ENCODE peak calls at places on chromosomes 1 and 21, in nine cellular contexts. Z is CD8-positive, alpha-beta T cell; T is colonic mucosa; S is AG04450; G is fibroblast of lung; H is choroid plexus epithelial cell; L is Caco-2; R is left ventricle myocardium inferior; N is MM.1S. M is an unnamed sample.

GRCh38 chr1:110519125-110519810 is at the start of gene KCNA10:
- DNase-seq in N (no peak), Z (no peak), L (no peak), R (no peak), G (no peak), S (no peak), H (peak; percentile 3), T (no peak), M (no peak)

GRCh38 chr1:213622365-213623087 is 365.2 kb upstream of the PROX1 start:
- DNase-seq in H (no peak), R (no peak), N (peak; percentile 82), T (no peak), G (no peak), Z (no peak), S (no peak), L (no peak), M (no peak)

GRCh38 chr1:25743164-25744139 is 56.5 kb upstream of the SELENON start:
- DNase-seq in H (peak; percentile 95), L (no peak), S (no peak), N (no peak), T (peak; percentile 74), G (peak; percentile 84), R (peak; percentile 94), Z (no peak), M (no peak)

GRCh38 chr1:76657618-76658017 is 209.7 kb upstream of the ST6GALNAC5 start:
- DNase-seq in L (no peak), R (no peak), S (no peak), N (no peak), Z (no peak), H (no peak), T (peak; percentile 25), G (no peak), M (no peak)

GRCh38 chr1:116481934-116482333 is 88.9 kb downstream of the CD58 start:
- DNase-seq in T (peak; percentile 81), S (no peak), N (no peak), L (no peak), Z (no peak), G (no peak), R (no peak), H (no peak), M (no peak)

GRCh38 chr21:37060296-37060695 is 12.6 kb downstream of the PIGP start:
- DNase-seq in R (no peak), S (peak; percentile 86), T (peak; percentile 74), L (peak; percentile 75), N (no peak), H (peak; percentile 99), G (peak; percentile 97), Z (no peak), M (no peak)

GRCh38 chr1:20390589-20391331 is 95.2 kb downstream of the CAMK2N1 start:
- DNase-seq in S (no peak), L (no peak), N (no peak), R (no peak), T (no peak), G (no peak), Z (no peak), H (no peak), M (no peak)

GRCh38 chr1:117051224-117052064 is 8.7 kb upstream of the TTF2 start:
- DNase-seq in L (no peak), N (no peak), G (no peak), T (peak; percentile 69), S (no peak), Z (no peak), R (no peak), H (no peak), M (no peak)

GRCh38 chr1:200153277-200154055 is 126.0 kb downstream of the NR5A2 start:
- DNase-seq in T (no peak), H (peak; percentile 16), G (no peak), L (no peak), Z (no peak), R (no peak), N (peak; percentile 15), S (no peak), M (no peak)

GRCh38 chr1:113982955-113983742 is 3.9 kb downstream of the OLFML3 start:
- DNase-seq in N (no peak), T (no peak), G (no peak), H (no peak), R (no peak), Z (no peak), L (no peak), S (no peak), M (no peak)

GRCh38 chr1:113984710-113985109 is 5.4 kb downstream of the OLFML3 start:
- DNase-seq in Z (no peak), S (no peak), L (no peak), T (no peak), N (no peak), H (no peak), R (no peak), G (no peak), M (no peak)

GRCh38 chr1:113980120-113980519 is 846 bp downstream of the OLFML3 start:
- DNase-seq in R (peak; percentile 54), T (peak; percentile 50), H (no peak), G (peak; percentile 65), Z (no peak), N (no peak), L (no peak), S (no peak), M (no peak)

GRCh38 chr1:113983826-113984225 is 4.6 kb downstream of the OLFML3 start:
- DNase-seq in G (no peak), T (no peak), S (no peak), R (no peak), H (no peak), Z (no peak), N (no peak), L (no peak), M (no peak)

GRCh38 chr1:113981962-113982931 is 3.0 kb downstream of the OLFML3 start:
- DNase-seq in N (no peak), S (peak; percentile 53), T (peak; percentile 56), R (peak; percentile 67), G (peak; percentile 90), Z (no peak), H (peak; percentile 90), L (no peak), M (no peak)
- H3K4me3 ChIP-seq in N (no peak overlapping the region), S (peak overlapping the region; percentile 47), T (no peak overlapping the region), R (peak overlapping the region; percentile 50), G (peak overlapping the region; percentile 52), Z (no peak overlapping the region), H (peak overlapping the region; percentile 31), L (no peak overlapping the region), M (no peak overlapping the region)

GRCh38 chr21:29022141-29022540 is 2.3 kb upstream of the USP16 start:
- DNase-seq in H (no peak), S (no peak), Z (no peak), G (no peak), N (no peak), L (no peak), R (no peak), T (no peak), M (no peak)

GRCh38 chr21:29025328-29025713 is 853 bp downstream of the USP16 start:
- DNase-seq in R (no peak), L (no peak), H (peak; percentile 41), T (no peak), G (no peak), N (no peak), Z (no peak), S (no peak), M (no peak)

GRCh38 chr21:29029524-29029923 is 5.1 kb downstream of the USP16 start:
- DNase-seq in S (no peak), Z (no peak), L (no peak), H (peak; percentile 28), N (no peak), R (no peak), G (no peak), T (no peak), M (no peak)

GRCh38 chr21:29024474-29025327 is at the start of gene USP16:
- DNase-seq in G (peak; percentile 99), T (peak; percentile 97), N (peak; percentile 96), S (peak; percentile 99), Z (peak; percentile 87), R (peak; percentile 96), H (peak; percentile 100), L (peak; percentile 98), M (peak; percentile 98)
- TF ChIP-seq CTCF in G (no peak), T (peak; percentile 24), N (no peak), S (peak; percentile 33), Z (no peak), R (peak; percentile 45), H (peak; percentile 23), L (no peak), M (no peak)

GRCh38 chr1:234770031-234770795 is 160.2 kb upstream of the IRF2BP2 start:
- DNase-seq in H (peak; percentile 28), L (no peak), N (no peak), G (no peak), S (no peak), Z (no peak), T (no peak), R (no peak), M (no peak)

GRCh38 chr1:234773936-234774677 is 164.1 kb upstream of the IRF2BP2 start:
- DNase-seq in N (no peak), H (no peak), R (no peak), S (no peak), G (no peak), L (no peak), Z (no peak), T (peak; percentile 12), M (no peak)

GRCh38 chr1:234771642-234772344 is 161.8 kb upstream of the IRF2BP2 start:
- DNase-seq in R (no peak), G (no peak), H (no peak), T (no peak), L (no peak), N (peak; percentile 20), S (no peak), Z (no peak), M (no peak)

GRCh38 chr1:234770924-234771540 is 161.1 kb upstream of the IRF2BP2 start:
- DNase-seq in G (no peak), Z (no peak), H (no peak), N (no peak), S (no peak), L (no peak), R (no peak), T (no peak), M (no peak)

DNA sequence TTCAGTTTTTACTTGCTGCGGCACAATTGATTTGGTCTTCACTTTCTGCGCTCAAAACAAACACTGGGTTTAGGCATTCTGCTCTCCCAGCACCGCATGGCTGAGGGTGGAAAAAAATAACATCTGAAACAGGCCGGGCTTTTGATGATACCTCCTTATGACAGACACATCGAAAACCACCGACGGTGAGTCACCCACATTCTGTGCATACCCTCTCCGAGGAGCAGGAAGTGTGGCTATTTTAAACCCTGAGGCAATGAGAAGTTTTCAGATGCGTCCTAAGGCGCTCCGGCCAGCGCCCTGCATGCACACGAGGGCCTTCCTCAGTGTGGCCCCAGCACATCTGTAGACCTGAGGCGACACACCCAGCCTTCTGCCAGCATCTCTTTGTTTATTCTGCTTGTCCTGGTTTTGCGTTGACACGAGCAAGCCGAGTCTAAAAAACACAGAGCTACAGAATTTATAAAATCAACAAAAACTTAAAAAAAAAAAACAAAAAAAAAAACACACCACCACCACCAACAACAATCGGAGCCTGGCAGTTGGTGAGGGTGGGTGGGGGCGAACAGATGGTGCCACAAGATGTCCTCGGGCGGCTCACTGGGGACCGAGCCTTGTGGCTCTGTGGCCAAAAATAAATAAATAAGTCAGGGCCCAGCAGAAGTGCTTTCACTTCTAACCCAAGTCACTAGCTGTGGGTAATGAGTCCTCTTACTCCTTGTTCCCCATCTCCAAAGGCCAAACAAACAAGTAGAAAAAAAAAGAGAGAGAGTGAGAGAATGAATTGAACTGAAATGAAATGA is 162.6 kb upstream of the IRF2BP2 start:
- DNase-seq in S (peak; percentile 96), N (peak; percentile 99), Z (peak; percentile 59), R (peak; percentile 43), G (peak; percentile 96), T (no peak), H (peak; percentile 99), L (peak; percentile 95), M (no peak)
- H3K4me3 ChIP-seq in S (no peak overlapping the region), N (peak overlapping the region; percentile 14), Z (no peak overlapping the region), R (peak overlapping the region; percentile 1), G (no peak overlapping the region), T (no peak overlapping the region), H (no peak overlapping the region), L (no peak overlapping the region), M (no peak overlapping the region)

GRCh38 chr1:220544901-220545303 is 17.0 kb downstream of the MARK1 start:
- DNase-seq in H (peak; percentile 26), Z (no peak), L (no peak), N (no peak), R (no peak), G (peak; percentile 22), S (no peak), T (no peak), M (no peak)
- TF ChIP-seq CTCF in H (peak; percentile 33), Z (no peak), L (no peak), N (peak; percentile 28), R (no peak), G (no peak), S (peak; percentile 20), T (no peak), M (peak; percentile 56)